ENCODE peak calls at places on chromosomes 6 and 20, in four cellular contexts. J, K, G and N are unnamed samples.

GRCh38 chr6:13427838-13428527 is 59.4 kb downstream of the GFOD1 start:
- DNase-seq in K (no peak), J (peak; percentile 77), G (no peak), N (no peak)

GRCh38 chr6:31822038-31822821 is 5.3 kb upstream of the HSPA1B start:
- DNase-seq in J (peak; percentile 92), K (no peak), G (peak; percentile 64), N (peak; percentile 42)

GRCh38 chr20:58011106-58011946 is 217.1 kb downstream of the ANKRD60 start:
- DNase-seq in J (no peak), K (no peak), G (no peak), N (no peak)

GRCh38 chr6:131960371-131961133 is 9.4 kb upstream of the CCN2 start:
- DNase-seq in J (no peak), K (no peak), G (peak; percentile 47), N (no peak)

GRCh38 chr6:4774715-4775590 is 1.3 kb upstream of the CDYL start:
- DNase-seq in K (no peak), G (no peak), J (peak; percentile 82), N (no peak)

GRCh38 chr6:7726416-7727149 is 684 bp downstream of the BMP6 start:
- DNase-seq in K (no peak), J (peak; percentile 50), G (no peak), N (peak; percentile 26)

GRCh38 chr6:37965964-37966676 is 146.6 kb downstream of the ZFAND3 start:
- DNase-seq in G (peak; percentile 48), K (no peak), J (no peak), N (no peak)

GRCh38 chr6:107670792-107671199 is 153.3 kb downstream of the SCML4 start:
- DNase-seq in J (peak; percentile 64), G (peak; percentile 67), K (no peak), N (no peak)

GRCh38 chr6:674956-675355 is 18.0 kb downstream of the EXOC2 start:
- DNase-seq in K (no peak), J (no peak), G (no peak), N (no peak)

GRCh38 chr6:44439270-44440045 is 52.0 kb downstream of the CDC5L start:
- DNase-seq in J (no peak), K (no peak), G (peak; percentile 83), N (no peak)

GRCh38 chr6:139932671-139933070 is 558.2 kb upstream of the CITED2 start:
- DNase-seq in J (no peak), G (no peak), K (no peak), N (no peak)

GRCh38 chr6:169638915-169639314 is 62.9 kb downstream of the WDR27 start:
- DNase-seq in G (no peak), K (no peak), J (no peak), N (no peak)

GRCh38 chr6:18160921-18161320 is 5.7 kb downstream of the KDM1B start:
- DNase-seq in J (no peak), G (no peak), K (no peak), N (no peak)

GRCh38 chr20:50320005-50320909 is 129.6 kb downstream of the CEBPB start:
- DNase-seq in G (no peak), J (peak; percentile 27), K (no peak), N (no peak)

GRCh38 chr6:44800171-44800671 is 412.7 kb downstream of the CDC5L start:
- DNase-seq in J (peak; percentile 57), G (peak; percentile 65), K (no peak), N (no peak)

GRCh38 chr6:12572884-12573824 is 143.4 kb upstream of the PHACTR1 start:
- DNase-seq in K (no peak), G (peak; percentile 79), J (peak; percentile 94), N (no peak)

GRCh38 chr20:52179331-52180166 is 12.0 kb downstream of the ZFP64 start:
- DNase-seq in G (no peak), K (no peak), J (no peak), N (no peak)

GRCh38 chr6:72246926-72247325 is 360.6 kb downstream of the RIMS1 start:
- DNase-seq in G (peak; percentile 15), K (no peak), J (peak; percentile 69), N (peak; percentile 2)

GRCh38 chr20:1566701-1567100 is 9.2 kb upstream of the SIRPD start:
- DNase-seq in J (no peak), G (peak; percentile 0), K (no peak), N (no peak)

DNA sequence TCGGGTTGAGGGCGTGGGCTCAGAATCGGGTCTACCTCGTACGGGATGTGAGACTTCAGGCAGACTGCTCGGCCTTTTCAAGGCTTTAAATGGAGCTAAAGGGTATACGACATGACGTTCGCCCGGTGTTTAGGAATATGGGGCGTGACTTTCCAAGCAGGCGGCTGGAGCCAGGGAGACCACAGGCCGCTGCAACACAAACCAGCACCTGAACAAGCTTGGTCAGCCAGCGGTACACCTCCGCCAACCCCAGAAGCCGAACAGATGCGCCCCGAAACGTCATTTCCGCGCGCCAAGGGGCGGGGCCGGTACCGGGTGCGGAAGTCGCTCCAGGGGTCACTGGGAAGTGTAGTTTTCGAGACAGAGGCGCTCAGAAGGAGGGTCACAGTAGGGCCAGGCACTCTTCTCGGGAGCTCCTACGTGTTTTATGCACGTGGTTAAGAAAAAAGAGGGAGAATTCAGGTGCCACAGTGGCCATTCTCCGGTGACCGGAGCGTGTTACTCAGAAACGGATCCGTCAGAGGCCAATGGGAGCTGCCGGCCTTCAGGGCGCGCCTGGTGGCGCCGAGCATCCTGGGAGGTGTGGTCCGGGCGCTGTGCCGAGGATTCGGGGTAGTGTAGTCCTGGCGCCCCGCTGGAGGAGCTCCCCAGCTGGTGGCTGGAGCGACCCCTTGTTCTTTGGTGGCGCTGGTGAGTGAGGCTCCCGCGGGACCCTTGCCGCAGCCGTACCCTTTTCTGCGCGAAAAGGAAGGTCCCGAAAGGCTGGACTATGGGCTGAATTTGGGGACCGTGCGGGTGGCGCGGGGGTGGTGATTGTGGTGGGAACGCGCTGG is at the start of gene ZNF133:
- DNase-seq in J (peak; percentile 97), K (peak; percentile 85), G (peak; percentile 89), N (peak; percentile 93)
- H3K4ac ChIP-seq in J (peak within 1 kb of the TSS; percentile 84), K (no peak within 1 kb of the TSS), G (peak within 1 kb of the TSS; percentile 98), N (no peak within 1 kb of the TSS)

GRCh38 chr6:110958332-110959192 is at the start of gene GTF3C6:
- DNase-seq in K (peak; percentile 81), J (peak; percentile 96), G (peak; percentile 91), N (peak; percentile 83)
- H3K4ac ChIP-seq in K (peak within 1 kb of the TSS; percentile 91), J (peak within 1 kb of the TSS; percentile 97), G (peak within 1 kb of the TSS; percentile 98), N (peak within 1 kb of the TSS; percentile 94)

GRCh38 chr6:149316740-149317655 is 514 bp upstream of the TAB2 start:
- DNase-seq in G (peak; percentile 89), K (peak; percentile 66), J (peak; percentile 97), N (peak; percentile 93)
- H3K4ac ChIP-seq in G (peak overlapping the region; percentile 58), K (no peak overlapping the region), J (peak overlapping the region; percentile 94), N (peak overlapping the region; percentile 93)

DNA sequence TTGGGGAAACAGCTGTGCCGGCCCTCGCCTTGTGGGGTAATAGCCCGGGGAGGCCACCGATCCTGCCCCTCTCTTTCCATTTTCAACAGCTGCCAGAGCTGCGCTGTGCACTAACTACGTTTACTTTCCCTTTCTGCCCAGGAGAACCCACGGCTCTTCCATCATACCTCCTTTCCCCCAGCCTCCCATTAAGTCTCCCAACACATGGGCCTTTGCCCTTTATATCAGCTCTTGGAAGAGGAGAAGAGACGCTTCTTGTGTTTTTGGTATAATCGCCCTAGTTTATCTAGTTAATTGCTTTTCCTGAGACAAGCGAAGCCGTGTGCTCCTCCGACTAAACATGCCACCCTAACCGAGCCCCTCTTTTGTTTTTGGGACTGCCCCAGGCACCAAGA is 664 bp downstream of the UBR2 start:
- DNase-seq in J (no peak), K (no peak), G (no peak), N (no peak)
- H3K4ac ChIP-seq in J (peak overlapping the region; percentile 5), K (peak overlapping the region; percentile 5), G (peak overlapping the region; percentile 89), N (no peak overlapping the region)

DNA sequence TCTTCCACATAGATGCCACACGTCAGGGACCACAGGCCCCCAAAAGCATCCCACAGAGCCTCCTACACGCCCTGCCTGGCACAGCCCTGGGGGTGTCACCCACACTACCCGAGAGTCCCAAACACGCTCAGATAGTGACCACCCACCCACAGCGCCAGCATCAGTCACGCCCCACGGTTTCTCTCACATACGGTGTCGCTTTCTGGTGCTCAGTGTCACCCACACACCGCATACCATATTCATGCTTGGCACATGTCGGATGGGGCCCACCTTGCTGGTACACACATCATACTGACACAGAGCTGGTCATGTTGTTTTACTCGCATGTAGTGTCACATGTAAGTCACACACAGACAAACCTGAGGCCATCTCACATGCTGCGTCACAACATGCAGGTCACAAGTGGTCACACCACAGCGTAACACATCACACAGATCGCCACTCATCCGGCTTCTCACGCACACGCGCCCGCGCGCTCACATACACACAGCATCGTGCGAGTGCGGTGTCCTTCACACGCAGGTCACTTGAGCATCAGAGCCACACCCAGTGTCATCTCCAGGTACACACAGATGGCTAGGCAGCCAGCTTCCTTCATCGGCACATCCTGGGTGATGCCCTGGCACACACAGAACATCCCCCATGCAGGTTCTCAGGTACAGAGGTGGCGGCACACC is 3.4 kb downstream of the TEAD3 start:
- DNase-seq in J (no peak), G (no peak), K (no peak), N (no peak)
- H3K4ac ChIP-seq in J (no peak overlapping the region), G (peak overlapping the region; percentile 79), K (peak overlapping the region; percentile 71), N (no peak overlapping the region)